ENCODE peak calls at places on chromosome 1, in ten cellular contexts. K is LoVo; O is fibroblast of the aortic adventitia; M is substantia nigra; B is activated T-helper 1 cell treated with anti-CD3 and anti-CD28 coated beads, Interleukin-12 subunit alpha, Interleukin-12 subunit beta, Interleukin-2, Interleukin-4 antibody, amounts not matched to agents 30 ng/mL and 10 ng/mL and 1 ng/mL, durations not matched to agents 14 hours and 24 hours and 36 hours; Z is endothelial cell; P is iris pigment epithelial cell; Y is adipocyte; L is NCI-H1105 treated with DMSO at 0.1 percent for 48 hours; W is stimulated activated CD4-positive, alpha-beta T cell treated with anti-CD3 and anti-CD28 coated beads, TNF-alpha, amount 100 ng/mL, for 48 hours. S is an unnamed sample.

GRCh38 chr1:183635112-183635605 is 424 bp downstream of the ARPC5 start:
- DNase-seq in W (no peak), B (peak), L (peak), Y (peak), Z (peak), M (no peak), K (no peak), O (no peak), P (no peak), S (peak)

GRCh38 chr1:97108200-97108599 is 386.6 kb downstream of the PTBP2 start:
- DNase-seq in B (no peak), K (no peak), L (no peak), Y (peak), M (no peak), P (peak), Z (no peak), O (peak), W (no peak), S (no peak)

GRCh38 chr1:31647106-31647505 is 2.4 kb upstream of the PEF1 start:
- DNase-seq in O (peak), K (no peak), M (no peak), Z (no peak), B (no peak), P (no peak), L (no peak), W (no peak), Y (peak), S (no peak)

GRCh38 chr1:227846265-227846858 is 30.9 kb downstream of the PRSS38 start:
- DNase-seq in Y (no peak), L (no peak), W (no peak), Z (no peak), O (no peak), B (no peak), K (no peak), P (no peak), M (no peak), S (no peak)

GRCh38 chr1:18811733-18812132 is 47.7 kb downstream of the TAS1R2 start:
- DNase-seq in B (no peak), O (no peak), K (no peak), P (no peak), M (no peak), Z (no peak), W (no peak), Y (no peak), L (no peak), S (no peak)

GRCh38 chr1:164610528-164611222 is 51.7 kb downstream of the PBX1 start:
- DNase-seq in O (no peak), M (peak), W (no peak), K (no peak), Y (no peak), B (no peak), P (no peak), L (no peak), Z (no peak), S (no peak)

GRCh38 chr1:14242870-14243269 is 355.6 kb upstream of the KAZN start:
- DNase-seq in Z (no peak), Y (no peak), O (no peak), P (no peak), M (no peak), L (no peak), K (no peak), B (no peak), W (no peak), S (no peak)

GRCh38 chr1:241896670-241896962 is 48.6 kb downstream of the EXO1 start:
- DNase-seq in K (no peak), M (no peak), W (no peak), O (no peak), L (no peak), B (no peak), Z (no peak), Y (no peak), P (no peak), S (no peak)

GRCh38 chr1:153752561-153753195 is 22.5 kb upstream of the SLC27A3 start:
- DNase-seq in L (no peak), Z (no peak), P (peak), K (no peak), O (peak), M (no peak), B (no peak), W (no peak), Y (no peak), S (no peak)

GRCh38 chr1:37473431-37474050 is 839 bp upstream of the ZC3H12A start:
- DNase-seq in L (peak), W (no peak), Z (no peak), M (no peak), O (peak), B (no peak), Y (peak), K (no peak), P (no peak), S (no peak)

S was measured in cardiac septum.